ENCODE peak calls at places on chromosomes 6 and 20, in four cellular contexts. One of them, this sample, is unnamed.

GRCh38 chr6:25388776-25389175 is 109.6 kb downstream of the CARMIL1 start:
- DNase-seq in A549: no peak
- DNase-seq in ovary: no peak
- DNase-seq in stomach: no peak
- DNase-seq in this sample: no peak

GRCh38 chr20:44832724-44833123 is 22.4 kb upstream of the RIMS4 start:
- DNase-seq in A549: peak; percentile 51
- DNase-seq in ovary: no peak
- DNase-seq in stomach: no peak
- DNase-seq in this sample: no peak

GRCh38 chr20:56629464-56630085 is 469 bp downstream of the TFAP2C start:
- DNase-seq in A549: no peak
- DNase-seq in ovary: no peak
- DNase-seq in stomach: no peak
- DNase-seq in this sample: no peak

GRCh38 chr6:42367353-42368011 is 84.2 kb downstream of the TRERF1 start:
- DNase-seq in A549: no peak
- DNase-seq in ovary: no peak
- DNase-seq in stomach: no peak
- DNase-seq in this sample: no peak

GRCh38 chr20:63808964-63809674 is 21.9 kb downstream of the ZBTB46 start:
- DNase-seq in A549: no peak
- DNase-seq in ovary: no peak
- DNase-seq in stomach: no peak
- DNase-seq in this sample: no peak

GRCh38 chr20:59939052-59939878 is 840 bp downstream of the PPP1R3D start:
- DNase-seq in A549: no peak
- DNase-seq in ovary: peak; percentile 57
- DNase-seq in stomach: no peak
- DNase-seq in this sample: no peak

GRCh38 chr20:56411759-56412472 is at the start of gene CASS4:
- DNase-seq in A549: no peak
- DNase-seq in ovary: no peak
- DNase-seq in stomach: no peak
- DNase-seq in this sample: peak; percentile 30

GRCh38 chr20:57838670-57839142 is 128.9 kb upstream of the PMEPA1 start:
- DNase-seq in A549: no peak
- DNase-seq in ovary: peak; percentile 69
- DNase-seq in stomach: no peak
- DNase-seq in this sample: no peak

GRCh38 chr6:170063851-170064617 is 226.8 kb downstream of the DLL1 start:
- DNase-seq in A549: no peak
- DNase-seq in ovary: peak; percentile 32
- DNase-seq in stomach: peak; percentile 16
- DNase-seq in this sample: no peak

GRCh38 chr6:130696806-130697205 is 130.4 kb upstream of the SMLR1 start:
- DNase-seq in A549: no peak
- DNase-seq in ovary: no peak
- DNase-seq in stomach: no peak
- DNase-seq in this sample: no peak

GRCh38 chr6:43283514-43283901 is 14.6 kb upstream of the SLC22A7 start:
- DNase-seq in A549: no peak
- DNase-seq in ovary: no peak
- DNase-seq in stomach: no peak
- DNase-seq in this sample: no peak

GRCh38 chr6:41696788-41697187 is 38.6 kb downstream of the TFEB start:
- DNase-seq in A549: no peak
- DNase-seq in ovary: no peak
- DNase-seq in stomach: no peak
- DNase-seq in this sample: no peak

GRCh38 chr6:34243901-34244884 is 4.6 kb downstream of the SMIM29 start:
- DNase-seq in A549: peak; percentile 91
- DNase-seq in ovary: peak; percentile 73
- DNase-seq in stomach: peak; percentile 63
- DNase-seq in this sample: peak; percentile 43

GRCh38 chr6:21595951-21596378 is 2.4 kb downstream of the SOX4 start:
- DNase-seq in A549: no peak
- DNase-seq in ovary: peak; percentile 67
- DNase-seq in stomach: no peak
- DNase-seq in this sample: no peak

GRCh38 chr20:9407805-9408421 is 106.5 kb upstream of the LAMP5 start:
- DNase-seq in A549: peak; percentile 77
- DNase-seq in ovary: no peak
- DNase-seq in stomach: peak; percentile 69
- DNase-seq in this sample: peak; percentile 91

GRCh38 chr20:60483371-60483770 is 525.1 kb downstream of the CDH26 start:
- DNase-seq in A549: no peak
- DNase-seq in ovary: no peak
- DNase-seq in stomach: no peak
- DNase-seq in this sample: no peak

GRCh38 chr6:109508166-109508860 is 25.3 kb upstream of the ZBTB24 start:
- DNase-seq in A549: no peak
- DNase-seq in ovary: no peak
- DNase-seq in stomach: no peak
- DNase-seq in this sample: no peak

GRCh38 chr6:70414813-70415212 is 1.5 kb downstream of the FAM135A start:
- DNase-seq in A549: no peak
- DNase-seq in ovary: no peak
- DNase-seq in stomach: no peak
- DNase-seq in this sample: no peak

GRCh38 chr6:44576132-44576601 is 188.7 kb downstream of the CDC5L start:
- DNase-seq in A549: no peak
- DNase-seq in ovary: no peak
- DNase-seq in stomach: no peak
- DNase-seq in this sample: no peak

GRCh38 chr20:52596261-52596660 is 375.9 kb upstream of the TSHZ2 start:
- DNase-seq in A549: no peak
- DNase-seq in ovary: no peak
- DNase-seq in stomach: no peak
- DNase-seq in this sample: no peak

GRCh38 chr20:8795404-8795803 is 273.5 kb upstream of the PLCB4 start:
- DNase-seq in A549: no peak
- DNase-seq in ovary: no peak
- DNase-seq in stomach: no peak
- DNase-seq in this sample: no peak

GRCh38 chr6:11207199-11207968 is 25.1 kb downstream of the NEDD9 start:
- DNase-seq in A549: peak; percentile 98
- DNase-seq in ovary: no peak
- DNase-seq in stomach: peak; percentile 79
- DNase-seq in this sample: peak; percentile 74

GRCh38 chr6:127276336-127276735 is 9.7 kb downstream of the RNF146 start:
- DNase-seq in A549: no peak
- DNase-seq in ovary: no peak
- DNase-seq in stomach: no peak
- DNase-seq in this sample: no peak

GRCh38 chr6:18034798-18035202 is 47.4 kb upstream of the KIF13A start:
- DNase-seq in A549: peak; percentile 42
- DNase-seq in ovary: no peak
- DNase-seq in stomach: no peak
- DNase-seq in this sample: no peak

GRCh38 chr6:137958809-137959565 is 91.9 kb downstream of the TNFAIP3 start:
- DNase-seq in A549: no peak
- DNase-seq in ovary: no peak
- DNase-seq in stomach: no peak
- DNase-seq in this sample: no peak

DNA sequence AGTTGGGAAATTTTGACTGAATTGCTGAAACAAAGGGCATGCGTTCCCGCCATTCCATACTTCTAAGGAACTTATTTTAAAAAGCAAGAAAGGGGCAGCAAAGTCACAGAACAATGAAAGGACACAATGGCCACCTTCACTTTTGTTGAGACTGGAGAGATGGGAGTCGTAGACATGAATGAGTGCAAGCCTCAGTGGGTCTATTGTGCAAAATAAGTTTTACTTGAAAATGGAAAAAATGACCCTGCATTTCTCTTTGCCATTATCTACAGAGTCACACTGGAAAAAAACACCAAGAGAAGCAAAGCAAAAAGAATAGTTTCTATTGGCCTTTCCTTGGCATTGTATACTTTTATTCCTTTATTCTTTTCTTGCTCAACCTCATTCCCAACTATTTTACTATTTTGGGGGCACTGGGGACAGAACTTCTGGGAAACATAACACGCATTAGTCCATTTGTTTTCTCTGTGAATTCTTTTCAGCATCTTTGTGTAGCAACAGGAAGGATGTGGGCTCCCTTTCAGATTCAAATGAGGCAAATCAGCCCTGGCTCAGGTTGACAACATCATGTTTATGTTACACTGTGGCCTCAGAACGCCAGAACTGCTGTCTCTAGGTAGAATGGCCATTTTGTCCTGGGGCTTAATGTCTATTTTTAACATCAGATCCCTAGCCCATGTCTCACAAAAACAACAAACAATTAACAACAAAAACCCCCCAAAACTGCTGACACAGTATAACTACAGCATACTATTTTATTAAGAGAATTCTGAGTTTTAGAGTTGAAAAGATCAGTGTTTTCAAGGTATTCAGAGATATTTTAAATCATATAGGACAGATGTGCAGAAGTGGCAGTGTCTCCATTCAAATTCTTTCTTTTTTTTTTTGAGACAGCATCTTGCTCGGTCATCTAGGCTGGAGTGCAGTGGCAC is 122.2 kb downstream of the FYN start:
- DNase-seq in A549: no peak
- DNase-seq in ovary: no peak
- DNase-seq in stomach: no peak
- DNase-seq in this sample: no peak
- TF ChIP-seq EP300 in A549: no peak
- TF ChIP-seq EP300 in ovary: no peak
- TF ChIP-seq EP300 in stomach: no peak
- TF ChIP-seq EP300 in this sample: no peak

GRCh38 chr6:116100419-116101297 is at the start of gene NT5DC1:
- DNase-seq in A549: peak; percentile 81
- DNase-seq in ovary: peak; percentile 85
- DNase-seq in stomach: peak; percentile 88
- DNase-seq in this sample: peak; percentile 47
- TF ChIP-seq POLR2A in A549: peak; percentile 76
- TF ChIP-seq POLR2A in ovary: peak; percentile 62
- TF ChIP-seq POLR2A in stomach: no peak
- TF ChIP-seq POLR2A in this sample: peak; percentile 56

GRCh38 chr20:46651091-46651962 is at the start of gene SLC13A3:
- DNase-seq in A549: no peak
- DNase-seq in ovary: no peak
- DNase-seq in stomach: peak; percentile 46
- DNase-seq in this sample: no peak
- TF ChIP-seq EP300 in A549: no peak
- TF ChIP-seq EP300 in ovary: no peak
- TF ChIP-seq EP300 in stomach: no peak
- TF ChIP-seq EP300 in this sample: no peak

GRCh38 chr20:33731693-33732165 is at the start of gene ZNF341:
- DNase-seq in A549: peak; percentile 91
- DNase-seq in ovary: peak; percentile 96
- DNase-seq in stomach: peak; percentile 91
- DNase-seq in this sample: peak; percentile 71
- TF ChIP-seq POLR2A in A549: no peak
- TF ChIP-seq POLR2A in ovary: no peak
- TF ChIP-seq POLR2A in stomach: no peak
- TF ChIP-seq POLR2A in this sample: peak; percentile 41

DNA sequence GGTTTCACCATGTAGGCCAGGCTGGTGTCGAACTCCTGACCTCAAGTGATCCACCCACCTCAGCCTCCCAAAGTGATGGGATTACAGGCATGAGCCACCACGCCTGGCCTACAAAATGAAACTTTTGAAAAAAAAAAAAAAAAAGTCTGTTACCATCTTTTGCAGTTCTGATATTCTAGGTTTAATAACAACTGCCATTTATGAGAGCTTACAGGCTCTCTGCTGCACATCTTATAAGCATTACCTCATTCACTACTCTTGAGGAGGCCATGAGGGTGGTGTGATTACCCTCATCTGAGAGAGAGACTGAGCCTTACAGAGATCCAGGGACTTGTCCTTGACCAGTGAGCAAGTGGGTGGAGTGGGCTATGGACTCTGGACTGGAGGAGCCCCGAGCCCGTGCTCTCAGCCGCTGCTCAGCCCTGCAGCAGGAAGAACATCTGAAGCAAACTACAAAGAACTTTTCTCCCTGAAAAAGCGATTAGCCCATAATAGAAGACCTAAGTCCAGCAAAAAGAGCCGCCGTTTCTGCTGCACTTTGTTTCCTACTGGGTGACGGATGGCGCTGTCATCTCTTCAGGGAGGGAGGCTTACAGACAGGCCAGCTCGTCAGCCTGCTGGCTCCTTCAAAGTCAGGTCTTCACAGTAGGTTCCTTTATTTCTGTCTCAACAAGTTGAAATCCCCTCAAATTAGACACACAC is 119.8 kb upstream of the AKAP12 start:
- DNase-seq in A549: no peak
- DNase-seq in ovary: no peak
- DNase-seq in stomach: no peak
- DNase-seq in this sample: no peak
- TF ChIP-seq EP300 in A549: no peak
- TF ChIP-seq EP300 in ovary: no peak
- TF ChIP-seq EP300 in stomach: no peak
- TF ChIP-seq EP300 in this sample: no peak

GRCh38 chr20:17875106-17875980 is 93.3 kb downstream of the SNX5 start:
- DNase-seq in A549: peak; percentile 69
- DNase-seq in ovary: peak; percentile 92
- DNase-seq in stomach: peak; percentile 96
- DNase-seq in this sample: peak; percentile 74
- TF ChIP-seq POLR2A in A549: no peak
- TF ChIP-seq POLR2A in ovary: no peak
- TF ChIP-seq POLR2A in stomach: no peak
- TF ChIP-seq POLR2A in this sample: no peak

GRCh38 chr6:105892577-105893262 is 193.4 kb upstream of the PRDM1 start:
- DNase-seq in A549: no peak
- DNase-seq in ovary: no peak
- DNase-seq in stomach: peak; percentile 45
- DNase-seq in this sample: no peak
- TF ChIP-seq EP300 in A549: no peak
- TF ChIP-seq EP300 in ovary: no peak
- TF ChIP-seq EP300 in stomach: no peak
- TF ChIP-seq EP300 in this sample: no peak

DNA sequence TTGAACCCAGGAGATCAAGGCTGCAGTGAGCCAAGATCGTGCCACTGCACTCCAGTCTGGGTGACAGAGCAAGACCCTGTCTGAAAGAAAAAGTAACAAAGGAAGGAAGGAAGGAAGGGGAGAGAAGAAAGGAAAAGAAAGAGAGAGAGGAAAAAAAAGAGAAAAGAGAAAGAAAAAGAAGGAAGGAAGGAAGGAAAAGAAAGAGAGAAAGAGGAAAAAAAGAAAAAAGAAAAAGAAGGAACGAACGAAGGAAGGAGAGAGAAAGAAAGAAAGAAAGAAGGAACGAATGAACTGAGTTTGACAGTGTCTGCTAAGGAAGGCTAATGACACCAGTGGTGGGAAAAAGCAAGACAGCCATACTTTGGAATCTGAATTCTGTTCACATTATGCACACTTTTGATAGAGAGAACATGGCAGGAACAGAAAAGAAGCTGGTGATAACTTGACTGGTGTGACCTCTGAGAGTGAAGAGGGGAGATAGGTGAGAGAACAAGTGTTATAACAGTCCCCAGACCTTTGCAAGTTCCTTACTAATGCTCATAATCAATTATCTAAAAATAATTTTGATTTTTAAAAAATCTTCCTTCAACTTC is 93.3 kb upstream of the MYLIP start:
- DNase-seq in A549: no peak
- DNase-seq in ovary: no peak
- DNase-seq in stomach: no peak
- DNase-seq in this sample: no peak
- TF ChIP-seq POLR2A in A549: no peak
- TF ChIP-seq POLR2A in ovary: no peak
- TF ChIP-seq POLR2A in stomach: no peak
- TF ChIP-seq POLR2A in this sample: no peak

GRCh38 chr6:167270499-167271307 is 20.4 kb upstream of the UNC93A start:
- DNase-seq in A549: no peak
- DNase-seq in ovary: no peak
- DNase-seq in stomach: no peak
- DNase-seq in this sample: no peak
- TF ChIP-seq EP300 in A549: no peak
- TF ChIP-seq EP300 in ovary: no peak
- TF ChIP-seq EP300 in stomach: no peak
- TF ChIP-seq EP300 in this sample: no peak

This sample was measured in tibial nerve.